ENCODE peak calls at places on chromosomes 13 and 19, in nine cellular contexts. One of them, this sample, is unnamed.

GRCh38 chr13:31970237-31970930 is 61.2 kb upstream of the FRY start:
- DNase-seq in ascending aorta: no peak
- DNase-seq in PC-9: no peak
- DNase-seq in HL-60: no peak
- DNase-seq in CD8-positive, alpha-beta T cell: no peak
- DNase-seq in lower lobe of right lung: no peak
- DNase-seq in WTC11: no peak
- DNase-seq in omental fat pad: no peak
- DNase-seq in pancreas: no peak
- DNase-seq in this sample: no peak

GRCh38 chr19:16160943-16161560 is 12.3 kb downstream of the CIB3 start:
- DNase-seq in ascending aorta: no peak
- DNase-seq in PC-9: peak
- DNase-seq in HL-60: no peak
- DNase-seq in CD8-positive, alpha-beta T cell: no peak
- DNase-seq in lower lobe of right lung: no peak
- DNase-seq in WTC11: no peak
- DNase-seq in omental fat pad: no peak
- DNase-seq in pancreas: no peak
- DNase-seq in this sample: no peak

GRCh38 chr13:30785146-30785845 is 50.0 kb downstream of the ALOX5AP start:
- DNase-seq in ascending aorta: no peak
- DNase-seq in PC-9: no peak
- DNase-seq in HL-60: peak
- DNase-seq in CD8-positive, alpha-beta T cell: no peak
- DNase-seq in lower lobe of right lung: peak
- DNase-seq in WTC11: no peak
- DNase-seq in omental fat pad: no peak
- DNase-seq in pancreas: no peak
- DNase-seq in this sample: no peak

GRCh38 chr19:17719730-17720486 is 628 bp downstream of the MAP1S start:
- DNase-seq in ascending aorta: no peak
- DNase-seq in PC-9: peak
- DNase-seq in HL-60: no peak
- DNase-seq in CD8-positive, alpha-beta T cell: peak
- DNase-seq in lower lobe of right lung: peak
- DNase-seq in WTC11: no peak
- DNase-seq in omental fat pad: no peak
- DNase-seq in pancreas: peak
- DNase-seq in this sample: no peak

GRCh38 chr19:18364826-18365528 is 21.0 kb upstream of the GDF15 start:
- DNase-seq in ascending aorta: peak
- DNase-seq in PC-9: peak
- DNase-seq in HL-60: peak
- DNase-seq in CD8-positive, alpha-beta T cell: no peak
- DNase-seq in lower lobe of right lung: peak
- DNase-seq in WTC11: peak
- DNase-seq in omental fat pad: no peak
- DNase-seq in pancreas: peak
- DNase-seq in this sample: no peak

GRCh38 chr19:14114854-14115253 is 2.7 kb downstream of the PRKACA start:
- DNase-seq in ascending aorta: no peak
- DNase-seq in PC-9: peak
- DNase-seq in HL-60: peak
- DNase-seq in CD8-positive, alpha-beta T cell: peak
- DNase-seq in lower lobe of right lung: peak
- DNase-seq in WTC11: peak
- DNase-seq in omental fat pad: no peak
- DNase-seq in pancreas: no peak
- DNase-seq in this sample: peak

GRCh38 chr13:75621147-75621546 is 15.0 kb upstream of the LMO7 start:
- DNase-seq in ascending aorta: no peak
- DNase-seq in PC-9: no peak
- DNase-seq in HL-60: no peak
- DNase-seq in CD8-positive, alpha-beta T cell: no peak
- DNase-seq in lower lobe of right lung: no peak
- DNase-seq in WTC11: no peak
- DNase-seq in omental fat pad: no peak
- DNase-seq in pancreas: no peak
- DNase-seq in this sample: no peak

GRCh38 chr19:23437901-23438300 is 42.6 kb upstream of the ZNF91 start:
- DNase-seq in ascending aorta: no peak
- DNase-seq in PC-9: no peak
- DNase-seq in HL-60: no peak
- DNase-seq in CD8-positive, alpha-beta T cell: no peak
- DNase-seq in lower lobe of right lung: no peak
- DNase-seq in WTC11: no peak
- DNase-seq in omental fat pad: no peak
- DNase-seq in pancreas: no peak
- DNase-seq in this sample: no peak

GRCh38 chr13:22275393-22275792 is 604.5 kb downstream of the FGF9 start:
- DNase-seq in ascending aorta: no peak
- DNase-seq in PC-9: no peak
- DNase-seq in HL-60: no peak
- DNase-seq in CD8-positive, alpha-beta T cell: no peak
- DNase-seq in lower lobe of right lung: no peak
- DNase-seq in WTC11: no peak
- DNase-seq in omental fat pad: no peak
- DNase-seq in pancreas: no peak
- DNase-seq in this sample: no peak

DNA sequence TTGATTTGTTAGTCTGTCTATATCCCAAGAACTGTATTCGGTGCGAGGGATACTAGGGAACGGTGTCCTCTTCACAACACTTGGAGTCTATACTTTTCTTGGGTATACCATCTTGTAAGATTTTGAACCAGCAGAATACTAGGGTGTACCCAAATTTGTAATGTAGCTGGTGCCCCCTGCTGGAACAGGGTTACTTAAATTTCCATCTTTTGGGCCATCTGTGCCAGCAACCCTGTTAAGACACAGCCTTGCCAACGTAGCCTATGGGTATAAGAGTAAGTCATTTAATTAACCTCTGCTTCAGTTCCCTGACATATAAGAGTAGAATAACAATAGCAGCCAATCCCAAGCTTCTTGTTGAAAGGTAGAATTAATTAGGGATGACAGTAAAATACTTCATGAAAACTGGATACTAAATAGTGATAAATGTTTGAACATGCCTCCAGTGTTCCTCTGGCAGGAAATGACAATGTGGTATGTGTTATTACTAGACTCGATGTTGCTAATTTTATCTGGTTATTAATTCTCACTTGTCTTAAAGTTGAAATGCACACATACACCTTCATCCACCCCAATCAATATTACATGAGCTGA is 607.6 kb downstream of the FGF9 start:
- DNase-seq in ascending aorta: peak
- DNase-seq in PC-9: peak
- DNase-seq in HL-60: peak
- DNase-seq in CD8-positive, alpha-beta T cell: peak
- DNase-seq in lower lobe of right lung: no peak
- DNase-seq in WTC11: peak
- DNase-seq in omental fat pad: peak
- DNase-seq in pancreas: peak
- DNase-seq in this sample: peak
- TF ChIP-seq CTCF in ascending aorta: peak
- TF ChIP-seq CTCF in PC-9: peak
- TF ChIP-seq CTCF in HL-60: no peak
- TF ChIP-seq CTCF in CD8-positive, alpha-beta T cell: peak
- TF ChIP-seq CTCF in lower lobe of right lung: peak
- TF ChIP-seq CTCF in WTC11: peak
- TF ChIP-seq CTCF in omental fat pad: no peak
- TF ChIP-seq CTCF in pancreas: no peak
- TF ChIP-seq CTCF in this sample: peak

GRCh38 chr19:3599776-3600183 is 6.9 kb downstream of the TBXA2R start:
- DNase-seq in ascending aorta: no peak
- DNase-seq in PC-9: no peak
- DNase-seq in HL-60: no peak
- DNase-seq in CD8-positive, alpha-beta T cell: no peak
- DNase-seq in lower lobe of right lung: no peak
- DNase-seq in WTC11: peak
- DNase-seq in omental fat pad: no peak
- DNase-seq in pancreas: no peak
- DNase-seq in this sample: no peak
- TF ChIP-seq CTCF in ascending aorta: no peak
- TF ChIP-seq CTCF in PC-9: peak
- TF ChIP-seq CTCF in HL-60: no peak
- TF ChIP-seq CTCF in CD8-positive, alpha-beta T cell: no peak
- TF ChIP-seq CTCF in lower lobe of right lung: no peak
- TF ChIP-seq CTCF in WTC11: peak
- TF ChIP-seq CTCF in omental fat pad: no peak
- TF ChIP-seq CTCF in pancreas: no peak
- TF ChIP-seq CTCF in this sample: no peak

GRCh38 chr19:47608074-47608907 is 643 bp upstream of the BICRA start:
- DNase-seq in ascending aorta: peak
- DNase-seq in PC-9: peak
- DNase-seq in HL-60: peak
- DNase-seq in CD8-positive, alpha-beta T cell: peak
- DNase-seq in lower lobe of right lung: peak
- DNase-seq in WTC11: peak
- DNase-seq in omental fat pad: peak
- DNase-seq in pancreas: peak
- DNase-seq in this sample: peak

GRCh38 chr19:47608908-47609879 is at the start of gene BICRA:
- DNase-seq in ascending aorta: peak
- DNase-seq in PC-9: peak
- DNase-seq in HL-60: peak
- DNase-seq in CD8-positive, alpha-beta T cell: peak
- DNase-seq in lower lobe of right lung: peak
- DNase-seq in WTC11: peak
- DNase-seq in omental fat pad: no peak
- DNase-seq in pancreas: peak
- DNase-seq in this sample: peak

GRCh38 chr19:47609885-47610545 is 1.1 kb downstream of the BICRA start:
- DNase-seq in ascending aorta: peak
- DNase-seq in PC-9: peak
- DNase-seq in HL-60: peak
- DNase-seq in CD8-positive, alpha-beta T cell: peak
- DNase-seq in lower lobe of right lung: peak
- DNase-seq in WTC11: peak
- DNase-seq in omental fat pad: no peak
- DNase-seq in pancreas: peak
- DNase-seq in this sample: peak

GRCh38 chr19:47610546-47610894 is 1.6 kb downstream of the BICRA start:
- DNase-seq in ascending aorta: no peak
- DNase-seq in PC-9: no peak
- DNase-seq in HL-60: no peak
- DNase-seq in CD8-positive, alpha-beta T cell: no peak
- DNase-seq in lower lobe of right lung: no peak
- DNase-seq in WTC11: no peak
- DNase-seq in omental fat pad: no peak
- DNase-seq in pancreas: no peak
- DNase-seq in this sample: no peak

DNA sequence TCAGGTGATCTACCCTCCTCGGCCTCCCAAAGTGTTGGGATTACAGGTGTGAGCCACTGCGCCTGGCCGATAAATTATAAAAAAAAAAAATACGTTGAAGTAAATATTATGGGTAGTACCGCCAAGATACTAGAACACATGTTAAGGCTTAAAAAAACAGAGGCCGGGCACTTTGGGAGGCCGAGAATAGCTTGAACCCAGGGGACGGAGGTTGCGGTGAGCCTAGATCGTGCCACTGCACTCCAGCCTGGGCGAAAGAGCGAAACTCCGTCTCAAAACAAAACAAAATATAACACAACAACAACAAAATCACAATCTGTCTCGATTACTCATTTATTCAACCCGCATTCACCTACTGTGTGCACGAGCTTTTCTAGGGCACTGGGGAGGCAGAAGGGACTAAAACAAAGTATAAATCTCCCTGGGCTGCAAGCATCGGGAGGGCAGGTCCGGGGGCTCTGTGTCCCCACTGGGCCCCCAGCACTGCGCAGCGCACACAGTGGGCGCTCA is 1.3 kb upstream of the BICRA start:
- DNase-seq in ascending aorta: no peak
- DNase-seq in PC-9: no peak
- DNase-seq in HL-60: no peak
- DNase-seq in CD8-positive, alpha-beta T cell: no peak
- DNase-seq in lower lobe of right lung: no peak
- DNase-seq in WTC11: no peak
- DNase-seq in omental fat pad: no peak
- DNase-seq in pancreas: no peak
- DNase-seq in this sample: no peak
- TF ChIP-seq CTCF in ascending aorta: no peak
- TF ChIP-seq CTCF in PC-9: no peak
- TF ChIP-seq CTCF in HL-60: no peak
- TF ChIP-seq CTCF in CD8-positive, alpha-beta T cell: no peak
- TF ChIP-seq CTCF in lower lobe of right lung: no peak
- TF ChIP-seq CTCF in WTC11: no peak
- TF ChIP-seq CTCF in omental fat pad: no peak
- TF ChIP-seq CTCF in pancreas: no peak
- TF ChIP-seq CTCF in this sample: no peak

GRCh38 chr19:4361152-4362037 is 18.0 kb downstream of the MPND start:
- DNase-seq in ascending aorta: no peak
- DNase-seq in PC-9: no peak
- DNase-seq in HL-60: no peak
- DNase-seq in CD8-positive, alpha-beta T cell: no peak
- DNase-seq in lower lobe of right lung: peak
- DNase-seq in WTC11: peak
- DNase-seq in omental fat pad: no peak
- DNase-seq in pancreas: peak
- DNase-seq in this sample: no peak

GRCh38 chr19:4362038-4362828 is 18.9 kb downstream of the MPND start:
- DNase-seq in ascending aorta: no peak
- DNase-seq in PC-9: no peak
- DNase-seq in HL-60: no peak
- DNase-seq in CD8-positive, alpha-beta T cell: no peak
- DNase-seq in lower lobe of right lung: no peak
- DNase-seq in WTC11: no peak
- DNase-seq in omental fat pad: no peak
- DNase-seq in pancreas: no peak
- DNase-seq in this sample: no peak

GRCh38 chr19:4360641-4361151 is 17.3 kb downstream of the MPND start:
- DNase-seq in ascending aorta: no peak
- DNase-seq in PC-9: no peak
- DNase-seq in HL-60: no peak
- DNase-seq in CD8-positive, alpha-beta T cell: no peak
- DNase-seq in lower lobe of right lung: peak
- DNase-seq in WTC11: no peak
- DNase-seq in omental fat pad: no peak
- DNase-seq in pancreas: peak
- DNase-seq in this sample: no peak

GRCh38 chr19:4363571-4364304 is 20.4 kb downstream of the MPND start:
- DNase-seq in ascending aorta: no peak
- DNase-seq in PC-9: no peak
- DNase-seq in HL-60: no peak
- DNase-seq in CD8-positive, alpha-beta T cell: no peak
- DNase-seq in lower lobe of right lung: peak
- DNase-seq in WTC11: no peak
- DNase-seq in omental fat pad: no peak
- DNase-seq in pancreas: no peak
- DNase-seq in this sample: no peak

DNA sequence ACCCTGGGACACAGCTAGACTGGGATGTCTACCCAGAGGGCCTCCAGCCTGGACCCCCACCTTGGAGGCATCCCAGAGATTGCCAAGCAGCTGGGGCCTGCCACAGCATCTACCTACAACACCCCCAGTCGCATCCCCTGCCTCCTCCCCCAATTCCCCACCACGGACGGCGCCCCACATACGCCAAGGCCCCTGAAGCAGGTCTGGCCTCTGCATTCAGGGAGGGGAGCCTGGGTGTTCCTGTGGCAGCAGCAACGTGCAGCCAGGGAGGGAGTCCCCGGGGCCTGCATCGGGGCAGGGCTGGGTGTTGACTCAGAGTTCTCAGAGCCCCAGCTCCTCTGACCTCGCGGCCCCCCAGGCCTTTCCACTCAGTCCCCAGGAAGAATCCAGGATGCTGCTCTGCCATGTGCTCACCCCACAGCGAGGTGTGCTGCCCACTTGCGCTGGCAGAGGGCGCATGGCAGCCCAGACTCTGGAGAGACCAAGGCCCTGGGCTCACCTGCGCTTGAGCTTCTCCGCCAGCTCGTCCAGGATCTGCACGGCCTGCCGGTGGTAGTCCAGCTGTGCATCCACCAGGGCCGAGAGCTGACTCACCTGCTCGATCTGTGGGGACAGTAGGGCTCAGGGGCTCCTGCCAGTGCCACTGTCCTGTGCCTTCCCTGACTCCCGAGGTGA is 19.6 kb downstream of the MPND start:
- DNase-seq in ascending aorta: no peak
- DNase-seq in PC-9: peak
- DNase-seq in HL-60: no peak
- DNase-seq in CD8-positive, alpha-beta T cell: no peak
- DNase-seq in lower lobe of right lung: no peak
- DNase-seq in WTC11: peak
- DNase-seq in omental fat pad: no peak
- DNase-seq in pancreas: peak
- DNase-seq in this sample: no peak
- TF ChIP-seq CTCF in ascending aorta: no peak
- TF ChIP-seq CTCF in PC-9: peak
- TF ChIP-seq CTCF in HL-60: peak
- TF ChIP-seq CTCF in CD8-positive, alpha-beta T cell: no peak
- TF ChIP-seq CTCF in lower lobe of right lung: no peak
- TF ChIP-seq CTCF in WTC11: no peak
- TF ChIP-seq CTCF in omental fat pad: no peak
- TF ChIP-seq CTCF in pancreas: no peak
- TF ChIP-seq CTCF in this sample: no peak

This sample was measured in natural killer cell.